ENCODE peak calls at places on chromosome 6, in six cellular contexts. One of them, this sample, is unnamed.
A peak's percentile ranks its signal among the peaks of the same experiment; 100 is the strongest.

GRCh38 chr6:167706313-167707109 is 120.2 kb upstream of the AFDN start:
- DNase-seq in CD4-positive, CD25-positive, alpha-beta regulatory T cell: peak; percentile 3
- DNase-seq in lower leg skin: peak; percentile 81
- DNase-seq in GM12865: peak; percentile 50
- DNase-seq in psoas muscle: no peak
- DNase-seq in left ventricle myocardium inferior: no peak
- DNase-seq in this sample: no peak

GRCh38 chr6:139977887-139978332 is 603.5 kb upstream of the CITED2 start:
- DNase-seq in CD4-positive, CD25-positive, alpha-beta regulatory T cell: no peak
- DNase-seq in lower leg skin: no peak
- DNase-seq in GM12865: no peak
- DNase-seq in psoas muscle: no peak
- DNase-seq in left ventricle myocardium inferior: no peak
- DNase-seq in this sample: no peak

GRCh38 chr6:84979541-84979940 is 215.1 kb upstream of the TBX18 start:
- DNase-seq in CD4-positive, CD25-positive, alpha-beta regulatory T cell: no peak
- DNase-seq in lower leg skin: no peak
- DNase-seq in GM12865: no peak
- DNase-seq in psoas muscle: no peak
- DNase-seq in left ventricle myocardium inferior: no peak
- DNase-seq in this sample: no peak

GRCh38 chr6:105116150-105116549 is 63.7 kb downstream of the POPDC3 start:
- DNase-seq in CD4-positive, CD25-positive, alpha-beta regulatory T cell: no peak
- DNase-seq in lower leg skin: no peak
- DNase-seq in GM12865: no peak
- DNase-seq in psoas muscle: no peak
- DNase-seq in left ventricle myocardium inferior: no peak
- DNase-seq in this sample: no peak

GRCh38 chr6:15184441-15184861 is 61.4 kb upstream of the JARID2 start:
- DNase-seq in CD4-positive, CD25-positive, alpha-beta regulatory T cell: no peak
- DNase-seq in lower leg skin: no peak
- DNase-seq in GM12865: peak; percentile 59
- DNase-seq in psoas muscle: no peak
- DNase-seq in left ventricle myocardium inferior: no peak
- DNase-seq in this sample: no peak

GRCh38 chr6:143060354-143060805 is 309 bp upstream of the AIG1 start:
- DNase-seq in CD4-positive, CD25-positive, alpha-beta regulatory T cell: peak; percentile 75
- DNase-seq in lower leg skin: peak; percentile 95
- DNase-seq in GM12865: peak; percentile 89
- DNase-seq in psoas muscle: peak; percentile 90
- DNase-seq in left ventricle myocardium inferior: peak; percentile 83
- DNase-seq in this sample: peak; percentile 28

GRCh38 chr6:36650848-36651247 is 27.7 kb upstream of the CDKN1A start:
- DNase-seq in CD4-positive, CD25-positive, alpha-beta regulatory T cell: no peak
- DNase-seq in lower leg skin: no peak
- DNase-seq in GM12865: peak; percentile 77
- DNase-seq in psoas muscle: no peak
- DNase-seq in left ventricle myocardium inferior: no peak
- DNase-seq in this sample: no peak

GRCh38 chr6:150928882-150929281 is 63.4 kb downstream of the MTHFD1L start:
- DNase-seq in CD4-positive, CD25-positive, alpha-beta regulatory T cell: no peak
- DNase-seq in lower leg skin: peak; percentile 48
- DNase-seq in GM12865: peak; percentile 7
- DNase-seq in psoas muscle: no peak
- DNase-seq in left ventricle myocardium inferior: no peak
- DNase-seq in this sample: no peak

GRCh38 chr6:42450314-42451145 is 1.2 kb downstream of the TRERF1 start:
- DNase-seq in CD4-positive, CD25-positive, alpha-beta regulatory T cell: no peak
- DNase-seq in lower leg skin: peak; percentile 82
- DNase-seq in GM12865: no peak
- DNase-seq in psoas muscle: no peak
- DNase-seq in left ventricle myocardium inferior: no peak
- DNase-seq in this sample: no peak

GRCh38 chr6:108732101-108732870 is 115.9 kb upstream of the ARMC2 start:
- DNase-seq in CD4-positive, CD25-positive, alpha-beta regulatory T cell: no peak
- DNase-seq in lower leg skin: peak; percentile 70
- DNase-seq in GM12865: no peak
- DNase-seq in psoas muscle: no peak
- DNase-seq in left ventricle myocardium inferior: no peak
- DNase-seq in this sample: no peak
- H3K4me3 ChIP-seq in CD4-positive, CD25-positive, alpha-beta regulatory T cell: no peak overlapping the region
- H3K4me3 ChIP-seq in lower leg skin: no peak overlapping the region
- H3K4me3 ChIP-seq in GM12865: no peak overlapping the region
- H3K4me3 ChIP-seq in psoas muscle: no peak overlapping the region
- H3K4me3 ChIP-seq in left ventricle myocardium inferior: no peak overlapping the region
- H3K4me3 ChIP-seq in this sample: no peak overlapping the region

GRCh38 chr6:132412656-132413500 is 11.6 kb upstream of the MOXD1 start:
- DNase-seq in CD4-positive, CD25-positive, alpha-beta regulatory T cell: no peak
- DNase-seq in lower leg skin: no peak
- DNase-seq in GM12865: no peak
- DNase-seq in psoas muscle: no peak
- DNase-seq in left ventricle myocardium inferior: no peak
- DNase-seq in this sample: no peak
- H3K4me3 ChIP-seq in CD4-positive, CD25-positive, alpha-beta regulatory T cell: no peak overlapping the region
- H3K4me3 ChIP-seq in lower leg skin: no peak overlapping the region
- H3K4me3 ChIP-seq in GM12865: no peak overlapping the region
- H3K4me3 ChIP-seq in psoas muscle: no peak overlapping the region
- H3K4me3 ChIP-seq in left ventricle myocardium inferior: no peak overlapping the region
- H3K4me3 ChIP-seq in this sample: no peak overlapping the region

DNA sequence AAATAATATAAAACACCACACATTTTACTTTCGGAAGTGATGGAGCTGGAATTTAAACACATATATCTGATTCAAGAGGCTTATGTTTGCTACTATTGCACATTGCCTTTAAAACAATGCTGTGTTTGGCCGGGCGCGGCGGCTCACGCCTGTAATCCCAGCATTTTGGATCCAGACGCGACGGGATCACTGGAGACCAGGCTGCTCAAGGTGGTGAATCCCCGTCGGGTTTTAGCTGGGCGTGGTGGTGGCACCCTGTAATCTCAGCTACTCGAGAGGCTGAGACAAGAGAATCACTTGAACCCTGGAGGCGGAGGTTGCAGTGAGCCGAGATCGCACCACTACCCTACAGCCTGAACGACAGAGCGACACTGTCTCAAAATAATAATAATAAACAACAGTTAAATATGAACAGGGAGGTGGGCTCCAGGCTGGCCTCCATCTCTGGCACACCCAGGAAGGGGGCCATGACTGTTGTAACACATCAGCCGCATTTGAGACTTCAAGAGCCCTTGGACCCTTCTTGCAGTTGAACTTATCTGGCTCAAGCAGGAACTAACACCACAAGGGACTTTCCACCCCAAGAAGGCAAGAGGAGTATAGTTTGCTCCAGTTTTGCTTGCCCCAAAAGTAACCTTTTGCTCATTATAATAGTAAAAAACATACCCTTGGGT is 127.1 kb upstream of the ZNF184 start:
- DNase-seq in CD4-positive, CD25-positive, alpha-beta regulatory T cell: no peak
- DNase-seq in lower leg skin: no peak
- DNase-seq in GM12865: peak; percentile 86
- DNase-seq in psoas muscle: no peak
- DNase-seq in left ventricle myocardium inferior: no peak
- DNase-seq in this sample: no peak
- H3K4me3 ChIP-seq in CD4-positive, CD25-positive, alpha-beta regulatory T cell: no peak overlapping the region
- H3K4me3 ChIP-seq in lower leg skin: no peak overlapping the region
- H3K4me3 ChIP-seq in GM12865: no peak overlapping the region
- H3K4me3 ChIP-seq in psoas muscle: no peak overlapping the region
- H3K4me3 ChIP-seq in left ventricle myocardium inferior: no peak overlapping the region
- H3K4me3 ChIP-seq in this sample: no peak overlapping the region

GRCh38 chr6:153086225-153086990 is 44.7 kb downstream of the RGS17 start:
- DNase-seq in CD4-positive, CD25-positive, alpha-beta regulatory T cell: no peak
- DNase-seq in lower leg skin: no peak
- DNase-seq in GM12865: no peak
- DNase-seq in psoas muscle: no peak
- DNase-seq in left ventricle myocardium inferior: no peak
- DNase-seq in this sample: no peak

GRCh38 chr6:153087436-153087835 is 43.6 kb downstream of the RGS17 start:
- DNase-seq in CD4-positive, CD25-positive, alpha-beta regulatory T cell: no peak
- DNase-seq in lower leg skin: no peak
- DNase-seq in GM12865: no peak
- DNase-seq in psoas muscle: no peak
- DNase-seq in left ventricle myocardium inferior: no peak
- DNase-seq in this sample: no peak

GRCh38 chr6:153083869-153084268 is 47.2 kb downstream of the RGS17 start:
- DNase-seq in CD4-positive, CD25-positive, alpha-beta regulatory T cell: no peak
- DNase-seq in lower leg skin: no peak
- DNase-seq in GM12865: no peak
- DNase-seq in psoas muscle: no peak
- DNase-seq in left ventricle myocardium inferior: no peak
- DNase-seq in this sample: no peak

GRCh38 chr6:153084393-153084792 is 46.7 kb downstream of the RGS17 start:
- DNase-seq in CD4-positive, CD25-positive, alpha-beta regulatory T cell: no peak
- DNase-seq in lower leg skin: no peak
- DNase-seq in GM12865: no peak
- DNase-seq in psoas muscle: no peak
- DNase-seq in left ventricle myocardium inferior: no peak
- DNase-seq in this sample: no peak

GRCh38 chr6:153085239-153085638 is 45.8 kb downstream of the RGS17 start:
- DNase-seq in CD4-positive, CD25-positive, alpha-beta regulatory T cell: no peak
- DNase-seq in lower leg skin: no peak
- DNase-seq in GM12865: no peak
- DNase-seq in psoas muscle: no peak
- DNase-seq in left ventricle myocardium inferior: no peak
- DNase-seq in this sample: no peak
- H3K4me3 ChIP-seq in CD4-positive, CD25-positive, alpha-beta regulatory T cell: no peak overlapping the region
- H3K4me3 ChIP-seq in lower leg skin: no peak overlapping the region
- H3K4me3 ChIP-seq in GM12865: no peak overlapping the region
- H3K4me3 ChIP-seq in psoas muscle: no peak overlapping the region
- H3K4me3 ChIP-seq in left ventricle myocardium inferior: no peak overlapping the region
- H3K4me3 ChIP-seq in this sample: no peak overlapping the region

DNA sequence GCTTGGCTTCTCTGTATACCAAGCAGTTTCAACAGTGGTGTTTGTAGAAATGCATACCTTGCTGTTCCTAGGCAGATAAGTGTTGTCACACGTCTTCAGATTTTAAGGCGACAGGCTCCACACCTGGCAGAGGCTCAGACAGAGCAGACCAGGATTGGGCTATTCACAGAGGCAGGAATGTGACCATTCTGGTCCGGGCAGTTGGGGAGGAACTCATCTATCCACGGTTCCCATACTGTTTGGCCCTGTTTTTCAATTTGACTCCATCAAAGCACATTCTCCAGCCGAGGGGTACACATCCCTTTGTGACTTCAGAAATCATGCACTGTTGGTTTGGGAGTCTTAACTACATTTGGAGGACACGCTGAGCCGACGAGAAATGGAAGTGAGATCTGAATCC is 45.5 kb downstream of the UTRN start:
- DNase-seq in CD4-positive, CD25-positive, alpha-beta regulatory T cell: no peak
- DNase-seq in lower leg skin: no peak
- DNase-seq in GM12865: no peak
- DNase-seq in psoas muscle: no peak
- DNase-seq in left ventricle myocardium inferior: no peak
- DNase-seq in this sample: no peak
- H3K4me3 ChIP-seq in CD4-positive, CD25-positive, alpha-beta regulatory T cell: no peak overlapping the region
- H3K4me3 ChIP-seq in lower leg skin: no peak overlapping the region
- H3K4me3 ChIP-seq in GM12865: no peak overlapping the region
- H3K4me3 ChIP-seq in psoas muscle: no peak overlapping the region
- H3K4me3 ChIP-seq in left ventricle myocardium inferior: no peak overlapping the region
- H3K4me3 ChIP-seq in this sample: no peak overlapping the region

GRCh38 chr6:16585805-16586204 is 175.5 kb downstream of the ATXN1 start:
- DNase-seq in CD4-positive, CD25-positive, alpha-beta regulatory T cell: no peak
- DNase-seq in lower leg skin: no peak
- DNase-seq in GM12865: peak; percentile 40
- DNase-seq in psoas muscle: no peak
- DNase-seq in left ventricle myocardium inferior: no peak
- DNase-seq in this sample: no peak
- H3K4me3 ChIP-seq in CD4-positive, CD25-positive, alpha-beta regulatory T cell: no peak overlapping the region
- H3K4me3 ChIP-seq in lower leg skin: no peak overlapping the region
- H3K4me3 ChIP-seq in GM12865: peak overlapping the region; percentile 23
- H3K4me3 ChIP-seq in psoas muscle: no peak overlapping the region
- H3K4me3 ChIP-seq in left ventricle myocardium inferior: peak overlapping the region; percentile 9
- H3K4me3 ChIP-seq in this sample: no peak overlapping the region

GRCh38 chr6:149225370-149225769 is 92.1 kb upstream of the TAB2 start:
- DNase-seq in CD4-positive, CD25-positive, alpha-beta regulatory T cell: no peak
- DNase-seq in lower leg skin: no peak
- DNase-seq in GM12865: no peak
- DNase-seq in psoas muscle: no peak
- DNase-seq in left ventricle myocardium inferior: no peak
- DNase-seq in this sample: no peak
- H3K4me3 ChIP-seq in CD4-positive, CD25-positive, alpha-beta regulatory T cell: no peak overlapping the region
- H3K4me3 ChIP-seq in lower leg skin: no peak overlapping the region
- H3K4me3 ChIP-seq in GM12865: no peak overlapping the region
- H3K4me3 ChIP-seq in psoas muscle: no peak overlapping the region
- H3K4me3 ChIP-seq in left ventricle myocardium inferior: no peak overlapping the region
- H3K4me3 ChIP-seq in this sample: no peak overlapping the region

This sample was measured in AG04449.